ENCODE peak calls at places on chromosomes 7 and 10, in nine cellular contexts. K, J, L, Z, Q, D, H, B and M are unnamed samples.

GRCh38 chr10:101716891-101717659 is 22.1 kb upstream of the FBXW4 start:
- DNase-seq in K (no peak), J (no peak), L (no peak), Z (no peak), Q (no peak), D (no peak), H (no peak), B (no peak), M (no peak)

GRCh38 chr7:100665168-100665567 is 8.4 kb upstream of the GNB2 start:
- DNase-seq in K (no peak), J (no peak), L (no peak), Z (no peak), Q (no peak), D (no peak), H (no peak), B (no peak), M (no peak)

GRCh38 chr10:132169766-132170560 is 16.8 kb upstream of the DPYSL4 start:
- DNase-seq in K (no peak), J (no peak), L (no peak), Z (no peak), Q (no peak), D (no peak), H (no peak), B (no peak), M (no peak)

GRCh38 chr7:120733143-120733542 is 124.8 kb downstream of the TSPAN12 start:
- DNase-seq in K (no peak), J (no peak), L (no peak), Z (no peak), Q (no peak), D (no peak), H (no peak), B (no peak), M (no peak)

GRCh38 chr10:102673961-102674511 is 29.8 kb downstream of the TRIM8 start:
- DNase-seq in K (peak; percentile 65), J (peak; percentile 57), L (peak; percentile 88), Z (peak; percentile 70), Q (peak; percentile 82), D (peak; percentile 54), H (peak; percentile 60), B (peak; percentile 71), M (peak; percentile 64)

GRCh38 chr10:99659868-99660366 is 608 bp downstream of the ENTPD7 start:
- DNase-seq in K (no peak), J (no peak), L (no peak), Z (no peak), Q (no peak), D (no peak), H (no peak), B (no peak), M (peak; percentile 24)

GRCh38 chr10:92075829-92076228 is 152.3 kb downstream of the BTAF1 start:
- DNase-seq in K (no peak), J (no peak), L (no peak), Z (no peak), Q (no peak), D (no peak), H (no peak), B (no peak), M (no peak)

GRCh38 chr10:44974628-44975431 is 3.8 kb downstream of the DEPP1 start:
- DNase-seq in K (peak; percentile 72), J (peak; percentile 66), L (peak; percentile 88), Z (peak; percentile 79), Q (peak; percentile 89), D (peak; percentile 55), H (peak; percentile 79), B (peak; percentile 76), M (peak; percentile 85)

GRCh38 chr7:1218541-1219165 is 14.0 kb upstream of the UNCX start:
- DNase-seq in K (no peak), J (no peak), L (no peak), Z (no peak), Q (no peak), D (no peak), H (no peak), B (no peak), M (no peak)

GRCh38 chr7:1223196-1224092 is 9.2 kb upstream of the UNCX start:
- DNase-seq in K (no peak), J (no peak), L (no peak), Z (no peak), Q (no peak), D (no peak), H (peak; percentile 10), B (no peak), M (no peak)

GRCh38 chr7:1219516-1219915 is 13.2 kb upstream of the UNCX start:
- DNase-seq in K (no peak), J (no peak), L (no peak), Z (no peak), Q (no peak), D (no peak), H (no peak), B (no peak), M (no peak)

GRCh38 chr7:1220958-1221745 is 11.5 kb upstream of the UNCX start:
- DNase-seq in K (no peak), J (no peak), L (no peak), Z (no peak), Q (no peak), D (no peak), H (no peak), B (no peak), M (no peak)

DNA sequence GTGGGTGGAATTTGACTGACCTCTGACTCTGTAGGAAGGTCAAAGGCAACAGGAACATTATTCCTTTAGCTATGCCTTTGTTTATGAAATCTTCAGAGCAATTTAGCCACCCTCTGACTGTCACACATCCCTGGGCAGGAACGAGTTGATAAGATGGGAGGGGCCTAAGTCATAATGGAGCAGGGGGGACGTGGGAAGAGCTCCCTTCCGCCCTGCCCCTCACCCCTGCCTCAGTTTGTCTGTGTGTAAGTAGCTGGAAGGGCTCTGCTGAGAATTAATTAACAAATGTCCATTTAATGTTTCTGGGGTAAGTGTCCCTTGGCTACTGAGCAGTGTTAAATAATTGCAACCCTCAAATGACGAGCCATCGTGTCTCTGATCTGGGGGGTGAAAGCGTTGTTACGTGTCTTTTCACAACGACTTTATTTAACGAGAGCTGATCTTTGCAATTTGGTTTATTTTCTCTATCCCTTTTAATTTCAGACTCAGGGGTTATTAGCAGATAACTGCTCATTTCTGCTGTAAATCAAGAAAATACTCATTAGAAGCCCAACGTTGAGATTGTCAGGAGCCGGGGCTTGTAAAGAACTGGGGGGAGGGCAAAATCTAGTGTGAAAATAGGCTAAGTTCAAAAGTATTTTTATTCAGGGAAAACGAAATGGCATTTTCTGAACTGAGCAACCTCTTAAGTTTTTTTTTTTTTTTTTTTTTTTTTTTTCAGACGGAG is 12.5 kb upstream of the UNCX start:
- DNase-seq in K (no peak), J (no peak), L (no peak), Z (no peak), Q (no peak), D (no peak), H (no peak), B (no peak), M (no peak)
- H3K4me1 ChIP-seq in K (no peaks in the 10 kb centered on the region), J (peaks cover 2% of the 10 kb centered on the region), L (no peaks in the 10 kb centered on the region), Z (peaks cover 10% of the 10 kb centered on the region), Q (no peaks in the 10 kb centered on the region), D (no peaks in the 10 kb centered on the region), H (no peaks in the 10 kb centered on the region), B (no peaks in the 10 kb centered on the region), M (no peaks in the 10 kb centered on the region)

DNA sequence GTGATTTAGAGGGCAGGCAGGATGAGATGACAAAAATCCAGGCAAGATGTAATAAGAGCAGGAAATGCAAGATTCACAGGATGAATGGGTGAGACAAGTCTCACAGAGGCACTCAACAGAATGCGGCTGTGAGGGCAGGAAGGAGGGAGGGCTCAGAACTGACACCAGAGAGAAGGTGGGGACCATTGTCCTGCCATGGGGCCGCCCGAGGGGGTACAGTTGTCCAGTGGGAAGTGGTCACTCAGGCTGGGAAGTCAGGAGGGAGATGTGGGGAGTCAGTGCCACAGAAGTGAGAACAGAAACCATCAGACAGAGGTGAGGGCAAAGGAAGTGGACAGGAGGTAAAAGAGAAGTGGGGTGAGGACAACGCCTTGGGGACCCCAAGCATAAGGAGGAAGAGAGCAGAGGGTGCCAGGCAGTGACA is 8.9 kb downstream of the HIP1 start:
- DNase-seq in K (no peak), J (no peak), L (no peak), Z (no peak), Q (no peak), D (no peak), H (no peak), B (no peak), M (no peak)
- H3K4me1 ChIP-seq in K (no peaks in the 10 kb centered on the region), J (peaks cover 9% of the 10 kb centered on the region), L (peaks cover 5% of the 10 kb centered on the region), Z (peaks cover 29% of the 10 kb centered on the region), Q (no peaks in the 10 kb centered on the region), D (peaks cover 19% of the 10 kb centered on the region), H (peaks cover 30% of the 10 kb centered on the region), B (peaks cover 4% of the 10 kb centered on the region), M (peaks cover 13% of the 10 kb centered on the region)

GRCh38 chr10:30818010-30818660 is 188.6 kb upstream of the LYZL2 start:
- DNase-seq in K (peak; percentile 30), J (no peak), L (peak; percentile 91), Z (peak; percentile 71), Q (peak; percentile 78), D (no peak), H (no peak), B (peak; percentile 76), M (no peak)

GRCh38 chr10:30817541-30817940 is 188.0 kb upstream of the LYZL2 start:
- DNase-seq in K (no peak), J (no peak), L (no peak), Z (no peak), Q (no peak), D (no peak), H (no peak), B (no peak), M (no peak)

GRCh38 chr10:30816144-30816811 is 186.7 kb upstream of the LYZL2 start:
- DNase-seq in K (no peak), J (no peak), L (no peak), Z (no peak), Q (peak; percentile 61), D (no peak), H (no peak), B (no peak), M (no peak)

GRCh38 chr10:30818854-30819253 is 189.3 kb upstream of the LYZL2 start:
- DNase-seq in K (no peak), J (no peak), L (peak; percentile 80), Z (peak; percentile 37), Q (peak; percentile 72), D (no peak), H (no peak), B (peak; percentile 41), M (no peak)

GRCh38 chr10:30816812-30817193 is 187.2 kb upstream of the LYZL2 start:
- DNase-seq in K (no peak), J (no peak), L (no peak), Z (no peak), Q (peak; percentile 18), D (no peak), H (no peak), B (no peak), M (no peak)
- H3K4me1 ChIP-seq in K (no peaks in the 10 kb centered on the region), J (peaks cover 9% of the 10 kb centered on the region), L (peaks cover 12% of the 10 kb centered on the region), Z (peaks cover 52% of the 10 kb centered on the region), Q (no peaks in the 10 kb centered on the region), D (peaks cover 4% of the 10 kb centered on the region), H (no peaks in the 10 kb centered on the region), B (peaks cover 6% of the 10 kb centered on the region), M (peaks cover 68% of the 10 kb centered on the region)

GRCh38 chr10:72320676-72321247 is 34.0 kb downstream of the DNAJB12 start:
- DNase-seq in K (peak; percentile 94), J (no peak), L (no peak), Z (peak; percentile 64), Q (peak; percentile 96), D (peak; percentile 43), H (peak; percentile 93), B (no peak), M (peak; percentile 99)

GRCh38 chr10:72321248-72322029 is 33.3 kb downstream of the DNAJB12 start:
- DNase-seq in K (no peak), J (no peak), L (no peak), Z (no peak), Q (no peak), D (no peak), H (no peak), B (no peak), M (no peak)

GRCh38 chr10:72323108-72323932 is 31.4 kb downstream of the DNAJB12 start:
- DNase-seq in K (no peak), J (no peak), L (no peak), Z (no peak), Q (no peak), D (no peak), H (no peak), B (no peak), M (no peak)

GRCh38 chr10:72322030-72322279 is 32.8 kb downstream of the DNAJB12 start:
- DNase-seq in K (no peak), J (no peak), L (no peak), Z (no peak), Q (no peak), D (no peak), H (no peak), B (no peak), M (no peak)

DNA sequence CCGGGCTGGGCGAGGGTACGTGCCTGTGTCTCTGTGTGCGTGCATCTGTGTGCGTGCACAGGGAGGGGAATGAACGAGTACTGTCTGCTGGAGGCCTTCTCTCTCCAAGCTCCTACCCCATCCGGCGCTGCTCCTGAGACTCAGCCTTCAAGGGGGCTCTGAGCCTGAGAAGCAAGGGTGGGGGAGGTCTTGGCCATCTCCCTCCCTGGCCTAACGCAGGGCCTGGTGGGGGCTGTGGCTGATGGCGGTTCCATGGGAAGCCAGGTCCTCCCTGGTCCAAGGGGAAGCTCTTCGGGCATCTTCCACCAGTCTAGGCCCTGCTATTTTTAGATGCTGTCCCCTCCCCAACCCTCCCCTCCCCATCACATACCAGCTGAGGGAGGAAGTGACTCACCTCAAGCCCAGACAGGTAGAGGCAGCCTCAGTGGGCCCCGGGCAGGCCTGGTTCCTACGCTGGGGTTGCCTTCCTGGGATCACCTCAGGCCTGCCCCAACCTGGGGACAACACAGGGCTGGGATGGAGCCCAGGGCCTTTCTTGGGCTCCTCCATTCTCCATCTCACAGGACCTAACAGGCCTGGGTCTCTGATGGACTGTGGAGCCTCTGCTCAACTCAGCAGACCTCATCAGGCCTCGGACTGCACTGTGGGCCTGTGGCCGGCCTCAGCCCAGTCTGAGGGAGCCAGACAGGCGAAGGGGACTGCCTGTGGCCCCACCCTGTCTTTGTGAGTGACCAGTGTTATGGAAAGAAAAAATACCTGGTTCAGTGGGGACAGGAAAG is 32.2 kb downstream of the DNAJB12 start:
- DNase-seq in K (no peak), J (no peak), L (no peak), Z (no peak), Q (no peak), D (peak; percentile 34), H (no peak), B (no peak), M (no peak)
- H3K4me1 ChIP-seq in K (peaks cover 30% of the 10 kb centered on the region), J (peaks cover 32% of the 10 kb centered on the region), L (peaks cover 7% of the 10 kb centered on the region), Z (peaks cover 68% of the 10 kb centered on the region), Q (no peaks in the 10 kb centered on the region), D (peaks cover 70% of the 10 kb centered on the region), H (peaks cover 87% of the 10 kb centered on the region), B (peaks cover 33% of the 10 kb centered on the region), M (peaks cover 42% of the 10 kb centered on the region)